ENCODE peak calls at places on chromosomes 3 and 15, in four cellular contexts. C, X, F and Y are unnamed samples.
A peak's percentile ranks its signal among the peaks of the same experiment; 100 is the strongest.

GRCh38 chr15:49452595-49452994 is 29.6 kb downstream of the FGF7 start:
- DNase-seq in C (no peak), X (no peak), F (no peak), Y (no peak)

GRCh38 chr3:161221881-161222600 is 930 bp downstream of the NMD3 start:
- DNase-seq in C (peak; percentile 18), X (no peak), F (peak; percentile 32), Y (no peak)

GRCh38 chr3:7978104-7978457 is 523.5 kb upstream of the LMCD1 start:
- DNase-seq in C (no peak), X (peak; percentile 67), F (no peak), Y (no peak)

GRCh38 chr3:63308072-63308471 is 30.0 kb downstream of the SYNPR start:
- DNase-seq in C (no peak), X (no peak), F (no peak), Y (no peak)

GRCh38 chr3:178669046-178669445 is 132.8 kb downstream of the KCNMB2 start:
- DNase-seq in C (no peak), X (no peak), F (peak; percentile 24), Y (no peak)

GRCh38 chr3:41033956-41034519 is 165.3 kb upstream of the CTNNB1 start:
- DNase-seq in C (no peak), X (no peak), F (no peak), Y (no peak)

GRCh38 chr15:72334842-72335241 is 14.9 kb upstream of the CELF6 start:
- DNase-seq in C (no peak), X (no peak), F (no peak), Y (no peak)

GRCh38 chr15:33980159-33980558 is 11.9 kb downstream of the CHRM5 start:
- DNase-seq in C (no peak), X (no peak), F (no peak), Y (no peak)